ENCODE peak calls at places on chromosomes 5 and 9, in four cellular contexts. J is HFFc6, R is pancreas, G is nephron progenitor cell. P is an unnamed sample.

GRCh38 chr5:2185646-2186471 is 303.1 kb upstream of the IRX4 start:
- DNase-seq in G (no peak), R (peak), J (no peak), P (no peak)

GRCh38 chr5:14143843-14144585 is 872 bp downstream of the TRIO start:
- DNase-seq in J (no peak), G (peak), R (peak), P (peak)

GRCh38 chr5:105836906-105837305 is 1833.8 kb downstream of the EFNA5 start:
- DNase-seq in R (no peak), G (no peak), J (no peak), P (no peak)

GRCh38 chr5:80069918-80070318 is 34.8 kb downstream of the THBS4 start:
- DNase-seq in G (no peak), J (no peak), R (no peak), P (no peak)

GRCh38 chr9:95552241-95552640 is 35.5 kb upstream of the PTCH1 start:
- DNase-seq in G (no peak), R (no peak), J (no peak), P (no peak)

GRCh38 chr5:59543826-59544442 is 349.6 kb downstream of the PDE4D start:
- DNase-seq in J (no peak), R (no peak), G (no peak), P (no peak)

GRCh38 chr5:79743846-79744605 is 54.4 kb downstream of the CMYA5 start:
- DNase-seq in J (peak), G (no peak), R (no peak), P (no peak)

GRCh38 chr9:95087659-95088242 is 229.8 kb downstream of the FANCC start:
- DNase-seq in J (peak), R (peak), G (no peak), P (no peak)

GRCh38 chr9:120917989-120918630 is 8.5 kb downstream of the TRAF1 start:
- DNase-seq in J (no peak), R (no peak), G (no peak), P (no peak)

GRCh38 chr5:88452820-88453219 is 184.2 kb upstream of the TMEM161B start:
- DNase-seq in G (peak), J (no peak), R (no peak), P (no peak)

GRCh38 chr5:127838661-127839060 is 135.5 kb downstream of the CCDC192 start:
- DNase-seq in G (no peak), J (peak), R (no peak), P (no peak)

GRCh38 chr9:93891050-93891449 is 64.1 kb downstream of the BARX1 start:
- DNase-seq in R (no peak), J (no peak), G (no peak), P (no peak)

GRCh38 chr5:120509056-120509455 is 45.0 kb downstream of the PRR16 start:
- DNase-seq in G (no peak), R (no peak), J (no peak), P (no peak)

GRCh38 chr5:72608922-72609321 is 101.7 kb upstream of the ZNF366 start:
- DNase-seq in J (no peak), G (no peak), R (no peak), P (no peak)

GRCh38 chr5:8685704-8686103 is 816.8 kb downstream of the MTRR start:
- DNase-seq in G (no peak), J (no peak), R (no peak), P (no peak)

GRCh38 chr5:372911-373709 is 51.6 kb downstream of the AHRR start:
- DNase-seq in J (no peak), G (no peak), R (peak), P (no peak)

GRCh38 chr9:126454250-126454649 is 127.6 kb downstream of the MVB12B start:
- DNase-seq in J (no peak), G (no peak), R (no peak), P (no peak)

GRCh38 chr5:83654427-83654994 is 66.1 kb downstream of the HAPLN1 start:
- DNase-seq in J (no peak), G (no peak), R (no peak), P (no peak)

GRCh38 chr9:74277532-74277931 is 219.6 kb upstream of the RORB start:
- DNase-seq in J (no peak), R (no peak), G (no peak), P (no peak)

GRCh38 chr9:107049046-107049824 is 186.3 kb downstream of the ZNF462 start:
- DNase-seq in R (no peak), J (no peak), G (no peak), P (no peak)

GRCh38 chr5:96633820-96634219 is 28.4 kb upstream of the CAST start:
- DNase-seq in J (no peak), G (no peak), R (no peak), P (no peak)

GRCh38 chr5:151259931-151260330 is 6.9 kb downstream of the GM2A start:
- DNase-seq in J (no peak), R (no peak), G (no peak), P (no peak)

GRCh38 chr9:116288658-116289057 is 135.1 kb downstream of the PAPPA start:
- DNase-seq in R (no peak), G (no peak), J (peak), P (no peak)

GRCh38 chr9:124038790-124039633 is 27.4 kb downstream of the LHX2 start:
- DNase-seq in J (no peak), G (no peak), R (no peak), P (no peak)
- TF ChIP-seq CTCF in J (peak), G (no peak), R (no peak), P (no peak)

GRCh38 chr5:69019665-69020064 is 74.1 kb upstream of the SLC30A5 start:
- DNase-seq in G (no peak), R (no peak), J (no peak), P (no peak)

GRCh38 chr5:69029292-69029691 is 64.5 kb upstream of the SLC30A5 start:
- DNase-seq in R (no peak), J (no peak), G (no peak), P (no peak)

DNA sequence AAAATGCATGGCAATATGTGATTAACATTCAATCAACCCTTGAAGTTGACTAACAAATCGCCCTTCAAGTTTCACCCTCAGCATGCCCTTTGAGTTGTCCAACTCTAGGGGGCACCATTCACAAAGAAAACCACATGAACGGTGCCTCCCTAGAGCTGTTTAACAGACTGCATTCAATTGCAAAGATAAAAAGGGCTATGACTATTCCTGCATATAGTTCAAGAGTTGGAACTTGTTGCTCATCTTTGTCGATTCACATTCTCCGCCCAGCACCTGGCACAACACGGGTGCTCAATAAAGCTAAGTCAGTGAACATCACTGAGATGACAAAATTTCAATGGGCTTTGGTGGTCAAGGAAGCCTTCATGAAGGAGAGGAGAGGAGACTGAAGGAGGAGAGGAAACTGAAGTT is 69.6 kb upstream of the SLC30A5 start:
- DNase-seq in R (no peak), G (no peak), J (peak), P (no peak)
- TF ChIP-seq CTCF in R (peak), G (peak), J (peak), P (peak)

DNA sequence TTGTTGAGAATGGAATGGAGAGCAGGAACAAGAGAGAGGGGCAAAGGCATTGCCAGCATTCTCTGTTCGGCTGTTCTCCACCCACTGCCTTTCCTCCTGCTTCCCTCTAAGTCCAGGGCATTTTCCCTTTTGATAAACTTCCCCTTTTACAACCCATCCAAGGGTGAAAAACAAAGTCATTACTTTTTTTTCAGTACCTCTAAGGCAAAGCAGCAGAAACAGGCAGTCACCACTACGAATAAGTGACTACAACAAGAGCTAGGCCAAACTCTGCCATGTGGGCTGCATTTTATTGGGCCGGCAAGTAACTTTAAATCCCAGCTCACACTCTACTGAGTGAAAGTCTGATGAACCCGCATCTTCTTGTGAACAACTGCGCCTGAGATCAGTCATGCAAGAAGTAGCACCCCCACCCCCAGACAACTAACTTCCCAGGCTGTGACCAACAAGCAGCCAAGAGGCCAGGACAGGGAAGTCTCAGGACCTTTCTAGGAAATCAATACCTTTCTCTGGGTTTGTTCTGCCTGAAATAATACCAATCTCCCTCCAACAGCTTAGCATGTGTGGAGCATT is 13.1 kb downstream of the IL7R start:
- DNase-seq in R (no peak), J (no peak), G (no peak), P (no peak)
- TF ChIP-seq CTCF in R (no peak), J (no peak), G (no peak), P (no peak)

DNA sequence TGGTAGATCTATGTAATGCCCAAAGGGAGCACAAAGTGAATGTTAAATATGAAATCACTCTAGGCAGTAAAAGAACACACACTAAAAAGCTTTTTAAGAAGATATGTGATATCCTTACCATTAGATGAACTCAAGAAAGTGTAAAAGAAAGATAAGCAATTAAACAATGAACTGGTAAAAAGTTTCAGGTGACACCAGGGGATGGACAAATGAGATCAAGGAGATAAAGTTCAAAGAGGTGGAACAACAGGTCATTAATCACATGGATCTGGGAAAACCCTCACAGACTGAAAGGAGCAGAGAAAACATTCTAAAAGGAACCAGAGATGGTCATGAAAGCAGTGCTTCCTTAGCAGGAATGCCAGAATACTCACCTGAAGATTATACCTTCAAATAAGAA is 40.7 kb downstream of the LHFPL2 start:
- DNase-seq in J (no peak), G (no peak), R (no peak), P (no peak)
- TF ChIP-seq CTCF in J (no peak), G (no peak), R (no peak), P (no peak)

GRCh38 chr5:51389326-51389581 is 6.0 kb downstream of the ISL1 start:
- DNase-seq in J (no peak), R (no peak), G (no peak), P (no peak)
- TF ChIP-seq CTCF in J (no peak), R (no peak), G (no peak), P (no peak)

GRCh38 chr5:77867194-77867691 is 91.1 kb upstream of the TBCA start:
- DNase-seq in R (no peak), G (no peak), J (peak), P (no peak)
- TF ChIP-seq CTCF in R (no peak), G (no peak), J (peak), P (peak)

GRCh38 chr5:33490071-33490665 is 49.4 kb downstream of the TARS1 start:
- DNase-seq in R (no peak), G (no peak), J (no peak), P (no peak)
- TF ChIP-seq CTCF in R (no peak), G (no peak), J (peak), P (no peak)

P was measured in neural crest cell.